ENCODE peak calls at places on chromosomes 7 and 10, in ten cellular contexts. N, U, Y, W, R, E, M, Q, G and B are unnamed samples.

GRCh38 chr10:64648915-64649314 is 1127.7 kb downstream of the REEP3 start:
- DNase-seq in N (no peak), U (no peak), Y (no peak), W (no peak), R (peak; percentile 19), E (no peak), M (no peak), Q (no peak), G (no peak), B (no peak)

GRCh38 chr7:39606352-39606751 is 17.0 kb upstream of the RALA start:
- DNase-seq in N (no peak), U (no peak), Y (no peak), W (no peak), R (no peak), E (no peak), M (no peak), Q (no peak), G (no peak), B (no peak)

GRCh38 chr7:122135275-122135674 is 8.8 kb downstream of the AASS start:
- DNase-seq in N (no peak), U (no peak), Y (no peak), W (no peak), R (no peak), E (no peak), M (no peak), Q (no peak), G (no peak), B (no peak)

GRCh38 chr7:7653568-7654187 is 13.1 kb downstream of the UMAD1 start:
- DNase-seq in N (no peak), U (no peak), Y (no peak), W (peak; percentile 10), R (no peak), E (no peak), M (no peak), Q (no peak), G (no peak), B (no peak)

GRCh38 chr10:113754768-113755167 is 3.3 kb downstream of the PLEKHS1 start:
- DNase-seq in N (no peak), U (no peak), Y (peak; percentile 67), W (no peak), R (no peak), E (no peak), M (no peak), Q (no peak), G (no peak), B (no peak)

GRCh38 chr10:129968020-129968861 is 4.2 kb upstream of the EBF3 start:
- DNase-seq in N (no peak), U (no peak), Y (no peak), W (no peak), R (no peak), E (no peak), M (no peak), Q (no peak), G (no peak), B (peak; percentile 56)

GRCh38 chr7:22357311-22358175 is 589 bp upstream of the RAPGEF5 start:
- DNase-seq in N (no peak), U (peak; percentile 21), Y (peak; percentile 58), W (peak; percentile 5), R (peak; percentile 50), E (no peak), M (no peak), Q (no peak), G (peak; percentile 50), B (no peak)

GRCh38 chr7:117505238-117505637 is 25.4 kb downstream of the CFTR start:
- DNase-seq in N (no peak), U (no peak), Y (no peak), W (no peak), R (no peak), E (no peak), M (no peak), Q (no peak), G (no peak), B (no peak)

GRCh38 chr7:55017841-55018240 is 976 bp upstream of the EGFR start:
- DNase-seq in N (no peak), U (no peak), Y (no peak), W (no peak), R (no peak), E (no peak), M (no peak), Q (no peak), G (no peak), B (no peak)

GRCh38 chr7:122885583-122886356 is 490 bp downstream of the CADPS2 start:
- DNase-seq in N (peak; percentile 55), U (peak; percentile 30), Y (peak; percentile 43), W (peak; percentile 43), R (peak; percentile 41), E (no peak), M (peak; percentile 64), Q (peak; percentile 42), G (peak; percentile 65), B (peak; percentile 67)

GRCh38 chr10:130739016-130739756 is 572.3 kb downstream of the TCERG1L start:
- DNase-seq in N (peak; percentile 10), U (no peak), Y (no peak), W (no peak), R (no peak), E (no peak), M (no peak), Q (no peak), G (peak; percentile 19), B (peak; percentile 15)

GRCh38 chr7:151599401-151600227 is 79.9 kb upstream of the RHEB start:
- DNase-seq in N (peak; percentile 67), U (peak; percentile 53), Y (peak; percentile 16), W (peak; percentile 92), R (no peak), E (no peak), M (peak; percentile 68), Q (peak; percentile 49), G (no peak), B (peak; percentile 82)

GRCh38 chr10:78714225-78714624 is 354.5 kb upstream of the ZMIZ1 start:
- DNase-seq in N (no peak), U (no peak), Y (no peak), W (no peak), R (no peak), E (no peak), M (no peak), Q (no peak), G (no peak), B (no peak)

GRCh38 chr7:64874114-64874513 is 29.0 kb upstream of the ZNF273 start:
- DNase-seq in N (no peak), U (no peak), Y (no peak), W (no peak), R (no peak), E (no peak), M (no peak), Q (no peak), G (no peak), B (no peak)

DNA sequence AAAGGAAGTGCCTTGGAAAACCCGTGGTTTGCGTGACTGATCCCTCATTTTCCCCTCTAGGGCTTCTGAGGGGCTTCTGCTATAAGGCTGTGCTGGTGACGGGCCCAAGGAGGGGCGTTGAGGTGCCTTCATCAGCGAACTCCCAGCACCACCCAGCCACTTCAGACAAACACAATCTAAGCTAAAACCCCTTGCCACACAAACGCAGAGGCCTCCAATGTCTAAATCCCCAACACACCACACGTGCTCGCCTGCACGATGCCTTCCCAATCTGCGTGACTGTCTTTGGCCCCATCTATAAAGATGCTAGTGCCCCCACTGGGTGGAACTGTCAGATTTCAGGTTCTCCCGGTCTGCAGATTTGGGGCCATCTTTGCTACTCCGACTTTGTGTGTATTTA is 4.1 kb upstream of the GAD2 start:
- DNase-seq in N (no peak), U (no peak), Y (no peak), W (no peak), R (no peak), E (no peak), M (no peak), Q (no peak), G (no peak), B (no peak)
- H3K27me3 ChIP-seq in N (no peaks in the 10 kb centered on the region), U (peaks cover 27% of the 10 kb centered on the region), Y (peaks cover 73% of the 10 kb centered on the region), W (peaks cover 7% of the 10 kb centered on the region), R (no peaks in the 10 kb centered on the region), E (peaks cover 38% of the 10 kb centered on the region), M (peaks cover 32% of the 10 kb centered on the region), Q (peaks cover 74% of the 10 kb centered on the region), G (peaks cover 38% of the 10 kb centered on the region), B (peaks cover 58% of the 10 kb centered on the region)

DNA sequence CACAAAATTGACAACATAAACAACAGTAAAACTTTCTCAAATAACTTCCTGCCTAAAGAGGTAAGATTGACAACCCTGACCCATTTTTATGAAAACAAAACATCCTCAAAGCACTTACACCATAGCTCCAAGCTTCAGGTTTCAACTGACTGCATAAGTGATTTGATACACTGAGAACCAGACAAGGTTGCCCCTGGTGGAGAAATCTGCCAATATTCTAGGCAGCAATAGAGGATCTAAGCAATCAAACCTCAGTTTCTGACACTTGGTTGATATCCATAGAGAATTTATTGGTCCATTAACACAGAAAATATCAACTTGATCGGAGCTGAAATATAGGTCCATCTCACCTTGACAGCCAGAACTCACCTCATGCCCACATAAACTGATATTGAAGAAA is 147.8 kb downstream of the ELAPOR2 start:
- DNase-seq in N (no peak), U (no peak), Y (no peak), W (no peak), R (no peak), E (no peak), M (no peak), Q (no peak), G (no peak), B (no peak)
- H3K4me1 ChIP-seq in N (no peaks in the 10 kb centered on the region), U (no peaks in the 10 kb centered on the region), Y (no peaks in the 10 kb centered on the region), W (no peaks in the 10 kb centered on the region), R (no peaks in the 10 kb centered on the region), E (no peaks in the 10 kb centered on the region), M (no peaks in the 10 kb centered on the region), Q (no peaks in the 10 kb centered on the region), G (no peaks in the 10 kb centered on the region), B (no peaks in the 10 kb centered on the region)

GRCh38 chr10:58517481-58518355 is 5.0 kb downstream of the BICC1 start:
- DNase-seq in N (no peak), U (no peak), Y (no peak), W (no peak), R (no peak), E (no peak), M (no peak), Q (no peak), G (no peak), B (no peak)
- H3K27ac ChIP-seq in N (no peak overlapping the region), U (no peak overlapping the region), Y (no peak overlapping the region), W (no peak overlapping the region), R (peak overlapping the region; percentile 78), E (no peak overlapping the region), M (no peak overlapping the region), Q (no peak overlapping the region), G (no peak overlapping the region), B (no peak overlapping the region)

GRCh38 chr7:155521007-155521742 is 25.2 kb downstream of the CNPY1 start:
- DNase-seq in N (no peak), U (no peak), Y (no peak), W (no peak), R (no peak), E (no peak), M (no peak), Q (no peak), G (no peak), B (no peak)

GRCh38 chr7:155523168-155523675 is 23.1 kb downstream of the CNPY1 start:
- DNase-seq in N (no peak), U (no peak), Y (no peak), W (no peak), R (no peak), E (no peak), M (no peak), Q (no peak), G (no peak), B (no peak)

GRCh38 chr7:155520114-155520513 is 26.2 kb downstream of the CNPY1 start:
- DNase-seq in N (no peak), U (no peak), Y (no peak), W (no peak), R (no peak), E (no peak), M (no peak), Q (no peak), G (no peak), B (no peak)

GRCh38 chr7:155524018-155524556 is 22.3 kb downstream of the CNPY1 start:
- DNase-seq in N (no peak), U (no peak), Y (no peak), W (no peak), R (no peak), E (no peak), M (peak; percentile 13), Q (no peak), G (no peak), B (no peak)

GRCh38 chr7:155521743-155522398 is 24.5 kb downstream of the CNPY1 start:
- DNase-seq in N (no peak), U (no peak), Y (no peak), W (no peak), R (no peak), E (no peak), M (no peak), Q (no peak), G (no peak), B (no peak)
- H3K27me3 ChIP-seq in N (no peaks in the 10 kb centered on the region), U (no peaks in the 10 kb centered on the region), Y (peaks cover 65% of the 10 kb centered on the region), W (no peaks in the 10 kb centered on the region), R (no peaks in the 10 kb centered on the region), E (no peaks in the 10 kb centered on the region), M (no peaks in the 10 kb centered on the region), Q (peaks cover 43% of the 10 kb centered on the region), G (no peaks in the 10 kb centered on the region), B (peaks cover 7% of the 10 kb centered on the region)